ENCODE peak calls at places on chromosomes 3 and 15, in five cellular contexts. M, B, G, W and Z are unnamed samples.

GRCh38 chr3:152313914-152314313 is 45.2 kb downstream of the MBNL1 start:
- DNase-seq in M (no peak), B (no peak), G (no peak), W (no peak), Z (no peak)

GRCh38 chr15:36109943-36110658 is 469.3 kb upstream of the CDIN1 start:
- DNase-seq in M (no peak), B (no peak), G (no peak), W (no peak), Z (peak; percentile 81)

GRCh38 chr3:127697531-127698240 is 24.9 kb downstream of the ABTB1 start:
- DNase-seq in M (peak; percentile 28), B (peak; percentile 68), G (peak; percentile 48), W (peak; percentile 83), Z (peak; percentile 90)

GRCh38 chr15:88844749-88845386 is 41.6 kb downstream of the ACAN start:
- DNase-seq in M (no peak), B (no peak), G (no peak), W (no peak), Z (no peak)

GRCh38 chr3:177447938-177448337 is 250.7 kb upstream of the TBL1XR1 start:
- DNase-seq in M (no peak), B (no peak), G (no peak), W (no peak), Z (no peak)

GRCh38 chr3:171679011-171679492 is 131.2 kb downstream of the PLD1 start:
- DNase-seq in M (no peak), B (no peak), G (no peak), W (no peak), Z (no peak)

GRCh38 chr3:71707600-71707999 is 17.6 kb downstream of the EIF4E3 start:
- DNase-seq in M (no peak), B (no peak), G (no peak), W (no peak), Z (peak; percentile 62)

GRCh38 chr15:31255732-31256384 is 70.8 kb upstream of the KLF13 start:
- DNase-seq in M (no peak), B (no peak), G (no peak), W (no peak), Z (no peak)

GRCh38 chr15:41895491-41895890 is 1.6 kb upstream of the SPTBN5 start:
- DNase-seq in M (no peak), B (no peak), G (no peak), W (no peak), Z (no peak)

GRCh38 chr3:175977968-175978752 is 1119.0 kb downstream of the NAALADL2 start:
- DNase-seq in M (no peak), B (no peak), G (no peak), W (no peak), Z (no peak)

GRCh38 chr15:69141286-69141701 is 19.1 kb upstream of the GLCE start:
- DNase-seq in M (peak; percentile 60), B (no peak), G (no peak), W (peak; percentile 57), Z (peak; percentile 38)

GRCh38 chr3:98563661-98564281 is 29.6 kb downstream of the CPOX start:
- DNase-seq in M (no peak), B (no peak), G (no peak), W (no peak), Z (peak; percentile 61)

GRCh38 chr15:90706394-90707327 is 10.5 kb upstream of the BLM start:
- DNase-seq in M (no peak), B (no peak), G (no peak), W (peak; percentile 55), Z (no peak)

GRCh38 chr3:169286214-169286613 is 377.3 kb downstream of the MECOM start:
- DNase-seq in M (no peak), B (no peak), G (no peak), W (no peak), Z (no peak)

GRCh38 chr15:63973212-63974009 is 72.9 kb downstream of the DAPK2 start:
- DNase-seq in M (no peak), B (no peak), G (no peak), W (no peak), Z (peak; percentile 67)

GRCh38 chr3:57956119-57956832 is 51.9 kb upstream of the FLNB start:
- DNase-seq in M (no peak), B (no peak), G (no peak), W (no peak), Z (peak; percentile 94)

GRCh38 chr3:139732729-139733128 is 55.0 kb upstream of the NMNAT3 start:
- DNase-seq in M (no peak), B (no peak), G (no peak), W (no peak), Z (no peak)

GRCh38 chr3:159982442-159982841 is 6.2 kb upstream of the IL12A start:
- DNase-seq in M (no peak), B (no peak), G (no peak), W (no peak), Z (no peak)

GRCh38 chr3:117526485-117527079 is 817.0 kb downstream of the TUSC7 start:
- DNase-seq in M (no peak), B (no peak), G (no peak), W (no peak), Z (peak; percentile 55)

GRCh38 chr3:55242921-55243320 is 244.2 kb downstream of the WNT5A start:
- DNase-seq in M (no peak), B (no peak), G (no peak), W (no peak), Z (no peak)

GRCh38 chr15:89740137-89740536 is 10.9 kb downstream of the MESP1 start:
- DNase-seq in M (peak; percentile 85), B (peak; percentile 77), G (peak; percentile 43), W (peak; percentile 84), Z (peak; percentile 71)

GRCh38 chr15:51750942-51751686 is at the start of gene TMOD2:
- DNase-seq in M (peak; percentile 51), B (peak; percentile 71), G (no peak), W (peak; percentile 89), Z (peak; percentile 26)

GRCh38 chr3:189270248-189270832 is 98.6 kb downstream of the TPRG1 start:
- DNase-seq in M (peak; percentile 38), B (no peak), G (no peak), W (no peak), Z (peak; percentile 66)

GRCh38 chr3:101870138-101870537 is 20.8 kb downstream of the NFKBIZ start:
- DNase-seq in M (no peak), B (no peak), G (no peak), W (no peak), Z (no peak)

GRCh38 chr3:31724144-31724543 is 191.4 kb downstream of the STT3B start:
- DNase-seq in M (no peak), B (no peak), G (no peak), W (no peak), Z (no peak)

GRCh38 chr3:52557011-52557410 is 20.6 kb downstream of the UQCC5 start:
- DNase-seq in M (no peak), B (no peak), G (no peak), W (no peak), Z (no peak)
- TF ChIP-seq RCOR1 in M (no peak), B (no peak), G (no peak), W (no peak), Z (no peak)

GRCh38 chr3:138005627-138006026 is 4.3 kb upstream of the CLDN18 start:
- DNase-seq in M (no peak), B (no peak), G (no peak), W (no peak), Z (no peak)

GRCh38 chr3:138009476-138010272 is at the start of gene CLDN18:
- DNase-seq in M (no peak), B (no peak), G (no peak), W (no peak), Z (no peak)

GRCh38 chr3:138010273-138010590 is 267 bp downstream of the CLDN18 start:
- DNase-seq in M (no peak), B (no peak), G (no peak), W (no peak), Z (no peak)

GRCh38 chr3:138011722-138012121 is 1.8 kb downstream of the CLDN18 start:
- DNase-seq in M (no peak), B (no peak), G (no peak), W (no peak), Z (no peak)

GRCh38 chr3:138007898-138008297 is 2.1 kb upstream of the CLDN18 start:
- DNase-seq in M (no peak), B (no peak), G (no peak), W (no peak), Z (no peak)
- TF ChIP-seq RCOR1 in M (no peak), B (no peak), G (no peak), W (no peak), Z (no peak)

GRCh38 chr3:130488288-130488687 is 28.7 kb upstream of the COL6A6 start:
- DNase-seq in M (no peak), B (no peak), G (no peak), W (peak; percentile 47), Z (no peak)
- TF ChIP-seq RCOR1 in M (no peak), B (no peak), G (no peak), W (peak; percentile 71), Z (no peak)

GRCh38 chr15:77659350-77660321 is 26.9 kb upstream of the LINGO1 start:
- DNase-seq in M (peak; percentile 91), B (peak; percentile 96), G (no peak), W (peak; percentile 91), Z (peak; percentile 25)
- TF ChIP-seq RCOR1 in M (no peak), B (peak; percentile 6), G (no peak), W (no peak), Z (no peak)

GRCh38 chr3:172804323-172804722 is 53.8 kb downstream of the ECT2 start:
- DNase-seq in M (no peak), B (no peak), G (no peak), W (peak; percentile 3), Z (no peak)

GRCh38 chr3:172813462-172813861 is 62.9 kb downstream of the ECT2 start:
- DNase-seq in M (no peak), B (no peak), G (no peak), W (no peak), Z (no peak)

GRCh38 chr3:172811099-172811498 is 60.6 kb downstream of the ECT2 start:
- DNase-seq in M (no peak), B (no peak), G (no peak), W (no peak), Z (no peak)

GRCh38 chr3:172803489-172803888 is 53.0 kb downstream of the ECT2 start:
- DNase-seq in M (no peak), B (no peak), G (no peak), W (no peak), Z (no peak)

GRCh38 chr3:172808969-172809546 is 58.5 kb downstream of the ECT2 start:
- DNase-seq in M (no peak), B (no peak), G (no peak), W (no peak), Z (peak; percentile 61)
- TF ChIP-seq RCOR1 in M (no peak), B (no peak), G (no peak), W (no peak), Z (no peak)

DNA sequence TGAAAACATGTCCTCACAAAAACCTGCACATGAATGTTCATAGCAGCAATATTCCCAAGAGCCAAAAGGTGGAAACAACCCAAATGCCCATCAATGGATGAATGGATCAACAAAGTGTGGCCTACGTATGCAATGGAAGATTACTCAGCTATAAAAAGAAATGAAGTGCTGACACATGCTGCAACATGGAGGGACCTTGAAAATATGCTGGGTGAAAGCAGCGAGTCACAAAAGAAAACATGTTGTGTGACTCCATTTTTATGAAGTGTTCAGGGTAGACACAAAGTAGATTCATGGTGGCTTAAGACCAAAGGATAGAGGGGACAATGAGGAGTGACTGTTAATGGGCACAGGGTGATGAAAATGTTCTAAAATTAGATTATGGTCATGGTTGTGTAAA is 37.7 kb downstream of the CFAP100 start:
- DNase-seq in M (no peak), B (no peak), G (no peak), W (no peak), Z (peak; percentile 53)
- TF ChIP-seq RCOR1 in M (no peak), B (no peak), G (no peak), W (no peak), Z (no peak)

GRCh38 chr15:100533934-100534333 is 5.2 kb upstream of the CERS3 start:
- DNase-seq in M (no peak), B (no peak), G (no peak), W (no peak), Z (no peak)
- TF ChIP-seq RCOR1 in M (no peak), B (no peak), G (no peak), W (no peak), Z (no peak)